ENCODE peak calls at places on chromosomes 13 and 19, in six cellular contexts. R is PC-9; G is central memory CD8-positive, alpha-beta T cell; N is mesothelial cell of epicardium; L is breast epithelium; O is CD8-positive, alpha-beta memory T cell. Z is an unnamed sample.

GRCh38 chr13:111139874-111140561 is 24.9 kb downstream of the ARHGEF7 start:
- DNase-seq in R (no peak), G (no peak), N (no peak), L (no peak), O (no peak), Z (no peak)

GRCh38 chr19:1754651-1755466 is 1.6 kb downstream of the ONECUT3 start:
- DNase-seq in R (no peak), G (no peak), N (no peak), L (no peak), O (no peak), Z (no peak)

GRCh38 chr19:12801466-12802266 is at the start of the genes PRDX2 and THSD8:
- DNase-seq in R (no peak), G (peak), N (peak), L (peak), O (peak), Z (no peak)

GRCh38 chr13:67462098-67462497 is 232.0 kb upstream of the PCDH9 start:
- DNase-seq in R (no peak), G (no peak), N (no peak), L (no peak), O (no peak), Z (no peak)

GRCh38 chr19:1574354-1574753 is 6.2 kb upstream of the MEX3D start:
- DNase-seq in R (no peak), G (no peak), N (no peak), L (no peak), O (no peak), Z (no peak)

GRCh38 chr19:29524201-29524911 is 1.4 kb upstream of the VSTM2B start:
- DNase-seq in R (no peak), G (no peak), N (no peak), L (no peak), O (peak), Z (no peak)

GRCh38 chr19:46040952-46041500 is at the start of gene IGFL4:
- DNase-seq in R (peak), G (no peak), N (no peak), L (no peak), O (no peak), Z (no peak)

GRCh38 chr13:37534181-37534580 is 64.4 kb downstream of the POSTN start:
- DNase-seq in R (no peak), G (no peak), N (no peak), L (no peak), O (no peak), Z (no peak)

GRCh38 chr19:2782357-2782935 is 627 bp downstream of the SGTA start:
- DNase-seq in R (no peak), G (no peak), N (no peak), L (no peak), O (no peak), Z (no peak)

GRCh38 chr19:44703336-44704078 is 4.6 kb downstream of the CEACAM16 start:
- DNase-seq in R (no peak), G (no peak), N (no peak), L (no peak), O (no peak), Z (no peak)

GRCh38 chr19:16591803-16592556 is 19.8 kb upstream of the SLC35E1 start:
- DNase-seq in R (no peak), G (no peak), N (no peak), L (no peak), O (no peak), Z (no peak)

GRCh38 chr19:12840091-12841079 is 2.1 kb downstream of the MAST1 start:
- DNase-seq in R (peak), G (no peak), N (peak), L (no peak), O (peak), Z (no peak)

GRCh38 chr19:28847468-28847867 is 365.5 kb downstream of the UQCRFS1 start:
- DNase-seq in R (no peak), G (no peak), N (no peak), L (no peak), O (no peak), Z (no peak)

GRCh38 chr13:28423010-28423409 is 71.9 kb downstream of the FLT1 start:
- DNase-seq in R (no peak), G (no peak), N (no peak), L (no peak), O (no peak), Z (no peak)

Z was measured in cortex of kidney.